ENCODE peak calls at places on chromosome 3, in ten cellular contexts. F is fibroblast of lung, U is HCT116, T is neuronal stem cell, C is caudate nucleus, Q is RWPE2, Y is neural progenitor cell, I is AG04450, W is A549, R is RWPE1. Z is an unnamed sample.

GRCh38 chr3:70990723-70991122 is 592.8 kb downstream of the FOXP1 start:
- DNase-seq in Y (no peak), F (peak), I (no peak), C (no peak), Q (no peak), W (no peak), T (no peak), U (no peak), R (no peak), Z (no peak)

GRCh38 chr3:10925436-10926260 is 66.9 kb upstream of the SLC6A1 start:
- DNase-seq in Y (no peak), I (no peak), F (no peak), R (no peak), T (no peak), Q (peak), W (no peak), C (no peak), U (no peak), Z (no peak)

GRCh38 chr3:181363231-181363630 is 348.5 kb upstream of the SOX2 start:
- DNase-seq in F (no peak), W (no peak), Q (no peak), U (no peak), I (no peak), R (no peak), T (no peak), C (no peak), Y (no peak), Z (no peak)

GRCh38 chr3:90080988-90081387 is 973.6 kb downstream of the EPHA3 start:
- DNase-seq in C (no peak), W (no peak), I (no peak), T (peak), Q (no peak), Y (peak), R (no peak), U (no peak), F (no peak), Z (no peak)

GRCh38 chr3:62670351-62670750 is 204.9 kb downstream of the CADPS start:
- DNase-seq in R (peak), W (no peak), Y (no peak), T (no peak), I (no peak), C (no peak), F (no peak), U (no peak), Q (no peak), Z (no peak)

GRCh38 chr3:43770426-43771103 is 79.8 kb downstream of the ABHD5 start:
- DNase-seq in I (no peak), C (peak), T (no peak), Q (no peak), R (no peak), U (no peak), Y (no peak), F (peak), W (peak), Z (no peak)

GRCh38 chr3:18438586-18438985 is 13.4 kb upstream of the SATB1 start:
- DNase-seq in I (no peak), R (no peak), T (no peak), W (no peak), Q (no peak), Y (no peak), C (no peak), U (no peak), F (no peak), Z (no peak)

GRCh38 chr3:5071061-5071460 is 51.0 kb upstream of the ARL8B start:
- DNase-seq in T (no peak), W (no peak), F (peak), Q (no peak), I (no peak), C (no peak), Y (no peak), R (peak), U (no peak), Z (no peak)

GRCh38 chr3:195738274-195739044 is 17.7 kb downstream of the MUC20 start:
- DNase-seq in T (no peak), W (no peak), I (no peak), R (no peak), Y (no peak), U (no peak), Q (no peak), F (no peak), C (no peak), Z (no peak)

GRCh38 chr3:72953325-72953956 is 43.2 kb upstream of the PPP4R2 start:
- DNase-seq in T (no peak), U (no peak), Y (no peak), W (no peak), C (no peak), R (no peak), Q (no peak), I (no peak), F (no peak), Z (no peak)

GRCh38 chr3:54777141-54777540 is 150.7 kb downstream of the LRTM1 start:
- DNase-seq in U (no peak), F (no peak), Q (no peak), R (no peak), I (no peak), C (no peak), W (no peak), Y (no peak), T (no peak), Z (no peak)

GRCh38 chr3:139227165-139227564 is 116.7 kb upstream of the MRPS22 start:
- DNase-seq in Q (no peak), F (peak), W (no peak), R (no peak), I (no peak), U (no peak), T (no peak), Y (no peak), C (no peak), Z (no peak)

GRCh38 chr3:166052440-166052839 is 215.2 kb upstream of the BCHE start:
- DNase-seq in F (no peak), T (no peak), C (no peak), Q (no peak), U (no peak), R (no peak), Y (peak), W (no peak), I (no peak), Z (no peak)

GRCh38 chr3:191383104-191383503 is 52.8 kb upstream of the UTS2B start:
- DNase-seq in U (no peak), R (no peak), Q (no peak), C (no peak), I (peak), F (peak), T (no peak), W (no peak), Y (no peak), Z (no peak)

GRCh38 chr3:101827211-101828174 is 21.8 kb upstream of the NFKBIZ start:
- DNase-seq in U (peak), T (peak), R (peak), W (no peak), Y (peak), F (peak), Q (peak), C (peak), I (no peak), Z (no peak)

GRCh38 chr3:129016725-129017530 is 15.8 kb downstream of the EFCC1 start:
- DNase-seq in Y (no peak), T (no peak), R (no peak), F (peak), W (no peak), C (no peak), Q (no peak), I (no peak), U (no peak), Z (no peak)

GRCh38 chr3:179272385-179272784 is 21.5 kb upstream of the KCNMB3 start:
- DNase-seq in C (no peak), T (no peak), I (no peak), Q (no peak), U (peak), Y (no peak), R (no peak), F (no peak), W (no peak), Z (no peak)

GRCh38 chr3:115659253-115659652 is 35.9 kb downstream of the GAP43 start:
- DNase-seq in C (no peak), Y (no peak), R (no peak), W (no peak), I (no peak), F (no peak), T (no peak), Q (no peak), U (no peak), Z (no peak)

GRCh38 chr3:4985330-4986174 is 6.3 kb downstream of the BHLHE40 start:
- DNase-seq in Y (peak), R (peak), U (peak), W (peak), I (no peak), Q (peak), T (no peak), F (peak), C (no peak), Z (no peak)

GRCh38 chr3:112109313-112109712 is 23.1 kb downstream of the C3orf52 start:
- DNase-seq in R (no peak), C (no peak), Q (no peak), Y (no peak), W (no peak), T (no peak), F (no peak), I (no peak), U (no peak), Z (no peak)

GRCh38 chr3:65873028-65873427 is 165.7 kb downstream of the MAGI1 start:
- DNase-seq in T (no peak), C (no peak), W (no peak), Y (no peak), U (no peak), R (no peak), Q (no peak), I (no peak), F (no peak), Z (no peak)

GRCh38 chr3:192449036-192449435 is 278.3 kb downstream of the FGF12 start:
- DNase-seq in Q (no peak), C (no peak), F (no peak), U (no peak), Y (no peak), T (no peak), I (no peak), R (no peak), W (no peak), Z (no peak)

GRCh38 chr3:190265795-190266194 is 56.5 kb downstream of the CLDN1 start:
- DNase-seq in F (peak), Y (no peak), Q (peak), U (peak), I (no peak), T (no peak), R (peak), C (no peak), W (no peak), Z (peak)

GRCh38 chr3:152047465-152047864 is 174.0 kb downstream of the SUCNR1 start:
- DNase-seq in Y (no peak), T (no peak), F (peak), C (no peak), W (no peak), I (no peak), R (peak), Q (no peak), U (no peak), Z (peak)

GRCh38 chr3:71066356-71066755 is 517.2 kb downstream of the FOXP1 start:
- DNase-seq in U (no peak), C (no peak), F (no peak), R (no peak), Q (no peak), W (no peak), T (no peak), Y (no peak), I (no peak), Z (no peak)

GRCh38 chr3:28290863-28291300 is 49.5 kb downstream of the CMC1 start:
- DNase-seq in R (no peak), F (no peak), I (no peak), C (no peak), T (no peak), W (no peak), U (no peak), Q (no peak), Y (no peak), Z (no peak)

GRCh38 chr3:133799794-133800585 is 5.6 kb upstream of the SRPRB start:
- DNase-seq in Q (no peak), U (no peak), Y (no peak), C (no peak), T (no peak), I (no peak), W (no peak), R (peak), F (no peak), Z (peak)

GRCh38 chr3:197027896-197028710 is 1.5 kb downstream of the MELTF start:
- DNase-seq in I (no peak), F (no peak), W (no peak), Y (no peak), U (no peak), Q (no peak), T (no peak), C (no peak), R (no peak), Z (no peak)

GRCh38 chr3:147392083-147392916 is 14.0 kb downstream of the ZIC4 start:
- DNase-seq in F (peak), T (peak), C (peak), Y (peak), I (no peak), U (no peak), W (no peak), R (no peak), Q (no peak), Z (no peak)

GRCh38 chr3:136351905-136352304 is 101.8 kb downstream of the PCCB start:
- DNase-seq in U (no peak), Y (peak), F (no peak), W (no peak), Q (no peak), C (no peak), I (no peak), R (no peak), T (no peak), Z (no peak)

GRCh38 chr3:84165278-84165677 is 793.5 kb upstream of the CADM2 start:
- DNase-seq in W (no peak), C (no peak), T (no peak), I (no peak), U (no peak), F (no peak), Q (no peak), R (no peak), Y (no peak), Z (no peak)

GRCh38 chr3:123066599-123066895 is 278 bp upstream of the PDIA5 start:
- DNase-seq in U (no peak), Y (no peak), C (no peak), I (no peak), R (no peak), F (no peak), T (no peak), W (no peak), Q (no peak), Z (no peak)
- H3K27ac ChIP-seq in U (no peak), Y (no peak), C (no peak), I (no peak), R (peak), F (peak), T (no peak), W (peak), Q (no peak), Z (no peak)

DNA sequence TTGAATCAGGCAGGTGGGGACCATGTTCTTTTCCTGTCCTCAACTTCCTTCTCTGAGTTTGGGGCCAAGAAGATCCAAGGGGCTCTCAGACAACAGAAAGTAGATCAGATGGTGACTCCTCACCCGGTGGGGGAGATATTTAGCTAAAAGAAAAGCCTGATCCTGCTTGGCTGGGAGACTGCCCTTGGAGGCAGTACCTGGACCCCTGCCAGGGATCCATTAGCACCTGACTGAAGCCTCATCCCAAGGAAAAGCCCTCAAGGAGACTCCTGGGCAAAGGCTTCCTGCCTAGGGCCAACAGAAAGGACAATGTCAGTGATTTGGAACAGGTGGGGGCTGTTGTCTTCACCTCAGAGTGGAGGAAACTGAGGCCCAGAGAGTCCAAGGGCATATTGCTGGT is 33.5 kb upstream of the HHATL start:
- DNase-seq in T (no peak), U (no peak), Q (no peak), Y (no peak), R (no peak), I (no peak), W (no peak), F (no peak), C (no peak), Z (no peak)
- H3K27ac ChIP-seq in T (no peak), U (no peak), Q (no peak), Y (no peak), R (no peak), I (no peak), W (no peak), F (no peak), C (peak), Z (no peak)

GRCh38 chr3:57616233-57616632 is 19.1 kb upstream of the ARF4 start:
- DNase-seq in C (no peak), U (no peak), Q (no peak), I (no peak), Y (no peak), F (no peak), T (no peak), R (no peak), W (no peak), Z (no peak)
- H3K27ac ChIP-seq in C (no peak), U (no peak), Q (no peak), I (no peak), Y (no peak), F (no peak), T (no peak), R (no peak), W (no peak), Z (no peak)

GRCh38 chr3:52721002-52721741 is 15.3 kb downstream of the SPCS1 start:
- DNase-seq in I (no peak), Y (no peak), F (no peak), T (no peak), Q (no peak), R (no peak), U (no peak), W (no peak), C (no peak), Z (no peak)
- H3K27ac ChIP-seq in I (no peak), Y (no peak), F (no peak), T (no peak), Q (no peak), R (no peak), U (no peak), W (no peak), C (no peak), Z (no peak)

GRCh38 chr3:16361087-16361486 is 96.1 kb downstream of the OXNAD1 start:
- DNase-seq in R (no peak), T (no peak), U (no peak), W (no peak), F (no peak), Q (no peak), Y (no peak), C (no peak), I (no peak), Z (no peak)
- H3K27ac ChIP-seq in R (no peak), T (no peak), U (no peak), W (no peak), F (no peak), Q (no peak), Y (no peak), C (no peak), I (no peak), Z (no peak)

GRCh38 chr3:108099679-108100428 is 9.0 kb upstream of the CD47 start:
- DNase-seq in U (no peak), I (no peak), F (no peak), Q (no peak), T (no peak), W (no peak), C (no peak), R (no peak), Y (no peak), Z (no peak)
- H3K27ac ChIP-seq in U (no peak), I (no peak), F (no peak), Q (no peak), T (no peak), W (no peak), C (no peak), R (no peak), Y (no peak), Z (no peak)

DNA sequence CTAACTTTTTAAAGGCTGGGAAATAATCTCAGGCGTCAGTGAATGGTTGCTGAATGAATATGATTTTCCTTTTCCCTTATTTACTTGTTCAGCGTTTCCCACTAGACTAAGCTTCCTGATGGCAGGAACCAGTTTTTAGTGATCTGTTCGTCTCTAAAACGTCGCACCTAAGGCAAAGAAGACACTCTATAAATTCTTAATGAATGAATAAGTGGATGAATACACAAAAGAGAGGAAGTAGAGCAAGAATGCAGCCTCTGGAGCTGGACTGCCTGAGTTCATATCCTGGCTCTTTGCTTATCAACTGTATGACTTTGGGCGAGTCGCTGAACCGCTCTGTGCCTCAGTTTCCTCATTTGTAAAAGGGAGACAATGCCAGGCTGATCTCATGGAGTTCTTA is 38.7 kb downstream of the WNT7A start:
- DNase-seq in W (no peak), R (no peak), C (no peak), U (no peak), T (no peak), Q (no peak), Y (no peak), F (no peak), I (no peak), Z (no peak)
- H3K27ac ChIP-seq in W (no peak), R (peak), C (no peak), U (no peak), T (no peak), Q (peak), Y (no peak), F (no peak), I (no peak), Z (peak)

GRCh38 chr3:172673210-172673679 is 37.6 kb downstream of the NCEH1 start:
- DNase-seq in R (peak), W (peak), F (peak), C (no peak), I (no peak), T (peak), Q (peak), Y (peak), U (peak), Z (no peak)
- H3K27ac ChIP-seq in R (no peak), W (peak), F (peak), C (no peak), I (no peak), T (no peak), Q (peak), Y (peak), U (no peak), Z (peak)

DNA sequence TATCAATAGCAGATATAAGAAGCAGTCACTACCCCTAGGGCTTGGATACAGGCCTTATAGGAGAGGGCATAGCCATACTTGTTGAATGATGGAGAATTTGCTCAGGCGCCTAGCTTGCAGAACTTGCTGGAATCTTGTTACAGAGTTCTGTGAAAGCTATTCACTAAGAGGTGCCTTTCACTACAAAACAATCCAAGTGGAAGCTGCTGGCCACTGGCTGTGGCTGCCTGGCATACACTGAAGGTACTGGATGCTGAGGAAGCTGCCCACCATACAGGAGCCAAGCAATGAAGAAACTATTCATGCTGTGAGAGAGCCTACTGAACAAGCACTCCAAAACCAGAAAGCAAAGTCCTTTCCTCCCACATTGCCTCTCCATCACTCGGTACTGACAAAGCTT is 192.7 kb upstream of the ALCAM start:
- DNase-seq in U (no peak), C (no peak), Y (no peak), W (no peak), I (no peak), F (peak), Q (no peak), T (no peak), R (no peak), Z (no peak)
- H3K27ac ChIP-seq in U (no peak), C (no peak), Y (no peak), W (no peak), I (no peak), F (no peak), Q (no peak), T (no peak), R (no peak), Z (no peak)

GRCh38 chr3:157810924-157811718 is 295.1 kb downstream of the SHOX2 start:
- DNase-seq in R (no peak), F (no peak), W (no peak), Y (no peak), T (no peak), I (no peak), C (no peak), U (no peak), Q (no peak), Z (no peak)
- H3K27ac ChIP-seq in R (no peak), F (no peak), W (no peak), Y (no peak), T (no peak), I (no peak), C (no peak), U (no peak), Q (no peak), Z (no peak)

Z was measured in epithelial cell of prostate.